ENCODE peak calls at places on chromosomes 7 and 10, in five cellular contexts. V, N, D, T and U are unnamed samples.

GRCh38 chr10:5940807-5941218 is 36.5 kb downstream of the IL15RA start:
- DNase-seq in D (no peak), T (no peak), N (no peak), V (no peak), U (no peak)

GRCh38 chr7:30912454-30912985 is 867 bp downstream of the AQP1 start:
- DNase-seq in T (no peak), D (no peak), V (no peak), N (no peak), U (no peak)

GRCh38 chr10:88032566-88032965 is 169.1 kb downstream of the PTEN start:
- DNase-seq in D (peak), T (no peak), V (no peak), N (no peak), U (no peak)

GRCh38 chr10:43233601-43234430 is 33.0 kb downstream of the RASGEF1A start:
- DNase-seq in T (no peak), D (no peak), V (peak), N (no peak), U (no peak)

GRCh38 chr10:79149662-79150443 is 81.1 kb downstream of the ZMIZ1 start:
- DNase-seq in D (peak), N (no peak), T (no peak), V (peak), U (no peak)

GRCh38 chr10:13865758-13866491 is 279.2 kb downstream of the PRPF18 start:
- DNase-seq in V (peak), D (peak), T (peak), N (peak), U (no peak)

GRCh38 chr10:70367195-70367796 is 15.1 kb downstream of the LRRC20 start:
- DNase-seq in V (no peak), N (no peak), D (peak), T (no peak), U (no peak)

GRCh38 chr7:24877790-24878311 is 102.1 kb downstream of the OSBPL3 start:
- DNase-seq in V (no peak), T (no peak), D (no peak), N (no peak), U (no peak)

GRCh38 chr7:158606671-158607424 is 19.2 kb upstream of the PTPRN2 start:
- DNase-seq in N (no peak), D (no peak), T (no peak), V (no peak), U (no peak)

GRCh38 chr7:57071-57470 is 135.3 kb upstream of the FAM20C start:
- DNase-seq in D (no peak), T (no peak), N (no peak), V (no peak), U (no peak)

GRCh38 chr10:101941871-101942270 is 98.3 kb upstream of the KCNIP2 start:
- DNase-seq in V (no peak), D (peak), N (no peak), T (no peak), U (no peak)

GRCh38 chr10:74084955-74085354 is 65.7 kb downstream of the AP3M1 start:
- DNase-seq in N (no peak), V (no peak), T (no peak), D (no peak), U (no peak)

GRCh38 chr7:2567663-2568238 is 9.0 kb downstream of the IQCE start:
- DNase-seq in D (peak), V (peak), T (peak), N (peak), U (no peak)

GRCh38 chr10:100755821-100756220 is 10.4 kb downstream of the PAX2 start:
- DNase-seq in N (no peak), D (no peak), T (no peak), V (no peak), U (no peak)

GRCh38 chr10:2938869-2939268 is 128.5 kb upstream of the PFKP start:
- DNase-seq in T (no peak), V (no peak), D (peak), N (no peak), U (no peak)

GRCh38 chr7:36084485-36085091 is 68.5 kb upstream of the EEPD1 start:
- DNase-seq in T (peak), V (peak), D (peak), N (peak), U (peak)

GRCh38 chr7:73423519-73424485 is 9.8 kb upstream of the FZD9 start:
- DNase-seq in D (peak), V (peak), T (no peak), N (no peak), U (peak)

GRCh38 chr10:100977436-100977835 is 8.1 kb downstream of the SEMA4G start:
- DNase-seq in V (no peak), T (no peak), D (no peak), N (no peak), U (no peak)

GRCh38 chr10:78754269-78755074 is 314.3 kb upstream of the ZMIZ1 start:
- DNase-seq in D (peak), T (no peak), V (no peak), N (no peak), U (no peak)

GRCh38 chr7:82467020-82467419 is 23.4 kb upstream of the CACNA2D1 start:
- DNase-seq in N (no peak), D (no peak), T (no peak), V (no peak), U (no peak)

GRCh38 chr10:75334720-75335119 is 66.8 kb downstream of the ZNF503 start:
- DNase-seq in T (no peak), D (no peak), V (no peak), N (no peak), U (no peak)

GRCh38 chr7:82430518-82431465 is 12.8 kb downstream of the CACNA2D1 start:
- DNase-seq in D (peak), T (no peak), N (no peak), V (no peak), U (no peak)

GRCh38 chr7:12764355-12765000 is 77.0 kb downstream of the ARL4A start:
- DNase-seq in T (no peak), V (no peak), N (no peak), D (no peak), U (peak)

GRCh38 chr7:109552017-109552416 is 982.3 kb downstream of the DNAJB9 start:
- DNase-seq in N (no peak), D (no peak), V (no peak), T (no peak), U (no peak)

GRCh38 chr10:97915761-97916160 is 66.1 kb downstream of the GOLGA7B start:
- DNase-seq in D (no peak), T (no peak), N (no peak), V (no peak), U (no peak)

GRCh38 chr7:106793015-106793651 is 71.9 kb upstream of the PIK3CG start:
- DNase-seq in N (no peak), T (no peak), D (peak), V (no peak), U (no peak)

GRCh38 chr7:81264116-81264515 is 345.3 kb upstream of the SEMA3C start:
- DNase-seq in V (no peak), N (no peak), D (no peak), T (no peak), U (no peak)

GRCh38 chr7:1949681-1950055 is 279.6 kb downstream of the ELFN1 start:
- DNase-seq in T (no peak), N (no peak), V (no peak), D (no peak), U (no peak)

GRCh38 chr7:150369740-150370501 is 1.3 kb downstream of the REPIN1 start:
- DNase-seq in N (no peak), V (no peak), D (peak), T (no peak), U (no peak)

GRCh38 chr10:90579602-90580242 is 278.1 kb downstream of the HTR7 start:
- DNase-seq in T (peak), D (peak), N (peak), V (peak), U (no peak)

GRCh38 chr7:134645935-134646334 is 718 bp upstream of the BPGM start:
- DNase-seq in T (no peak), N (peak), D (peak), V (no peak), U (no peak)

GRCh38 chr7:137539111-137539715 is 195.7 kb upstream of the PTN start:
- DNase-seq in D (peak), N (no peak), V (no peak), T (no peak), U (no peak)

GRCh38 chr10:93072713-93073538 is 767 bp upstream of the CYP26A1 start:
- DNase-seq in V (peak), D (no peak), N (no peak), T (no peak), U (no peak)

GRCh38 chr7:867001-867405 is 9.4 kb upstream of the GET4 start:
- DNase-seq in D (no peak), V (no peak), T (no peak), N (no peak), U (no peak)

GRCh38 chr7:115145512-115145911 is 223.6 kb downstream of the MDFIC start:
- DNase-seq in N (no peak), V (no peak), T (no peak), D (no peak), U (no peak)

GRCh38 chr7:10981317-10981716 is 7.6 kb downstream of the PHF14 start:
- DNase-seq in T (no peak), N (no peak), D (no peak), V (no peak), U (no peak)

GRCh38 chr7:150363872-150364271 is 4.8 kb upstream of the REPIN1 start:
- DNase-seq in T (no peak), N (no peak), D (no peak), V (no peak), U (no peak)

GRCh38 chr7:42029405-42029804 is 207.6 kb downstream of the GLI3 start:
- DNase-seq in N (no peak), T (no peak), D (no peak), V (no peak), U (no peak)

GRCh38 chr10:102431452-102432124 is 786 bp downstream of the CUEDC2 start:
- DNase-seq in V (no peak), T (no peak), D (peak), N (no peak), U (no peak)

DNA sequence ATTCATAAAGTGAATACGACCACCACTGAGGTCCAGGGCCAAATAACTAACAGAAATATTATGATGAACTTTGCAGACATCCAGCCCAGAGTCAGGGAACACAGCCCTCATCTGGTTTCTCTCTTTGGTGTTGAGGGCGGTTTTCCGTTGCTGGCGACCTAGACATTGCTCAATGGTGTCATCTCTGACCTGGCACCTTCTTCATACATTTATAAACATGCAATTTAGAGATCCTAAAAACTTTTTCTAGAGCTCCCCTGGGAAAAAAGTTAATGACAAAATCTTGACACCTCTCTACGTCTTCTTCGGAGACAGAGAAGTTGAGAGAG is 301 bp upstream of the TET1 start:
- DNase-seq in T (no peak), V (no peak), N (no peak), D (no peak), U (no peak)
- H3K23ac ChIP-seq in T (no peak), V (no peak), N (no peak), D (no peak), U (no peak)

GRCh38 chr10:19133992-19134391 is 85.4 kb downstream of the MALRD1 start:
- DNase-seq in V (no peak), D (no peak), N (no peak), T (no peak), U (no peak)
- H2BK12ac ChIP-seq in V (no peak), D (no peak), N (no peak), T (no peak), U (no peak)

GRCh38 chr10:68560916-68561691 is 967 bp downstream of the TET1 start:
- DNase-seq in D (peak), N (no peak), V (peak), T (no peak), U (peak)
- H3K23ac ChIP-seq in D (no peak), N (no peak), V (no peak), T (no peak), U (no peak)

GRCh38 chr10:45380903-45381610 is 7.0 kb downstream of the ALOX5 start:
- DNase-seq in D (no peak), V (no peak), T (no peak), N (peak), U (no peak)
- H2BK12ac ChIP-seq in D (no peak), V (no peak), T (no peak), N (no peak), U (no peak)

GRCh38 chr7:47380325-47381131 is 201.4 kb downstream of the TNS3 start:
- DNase-seq in N (peak), V (peak), D (peak), T (no peak), U (peak)
- H3K23ac ChIP-seq in N (no peak), V (no peak), D (no peak), T (no peak), U (no peak)

DNA sequence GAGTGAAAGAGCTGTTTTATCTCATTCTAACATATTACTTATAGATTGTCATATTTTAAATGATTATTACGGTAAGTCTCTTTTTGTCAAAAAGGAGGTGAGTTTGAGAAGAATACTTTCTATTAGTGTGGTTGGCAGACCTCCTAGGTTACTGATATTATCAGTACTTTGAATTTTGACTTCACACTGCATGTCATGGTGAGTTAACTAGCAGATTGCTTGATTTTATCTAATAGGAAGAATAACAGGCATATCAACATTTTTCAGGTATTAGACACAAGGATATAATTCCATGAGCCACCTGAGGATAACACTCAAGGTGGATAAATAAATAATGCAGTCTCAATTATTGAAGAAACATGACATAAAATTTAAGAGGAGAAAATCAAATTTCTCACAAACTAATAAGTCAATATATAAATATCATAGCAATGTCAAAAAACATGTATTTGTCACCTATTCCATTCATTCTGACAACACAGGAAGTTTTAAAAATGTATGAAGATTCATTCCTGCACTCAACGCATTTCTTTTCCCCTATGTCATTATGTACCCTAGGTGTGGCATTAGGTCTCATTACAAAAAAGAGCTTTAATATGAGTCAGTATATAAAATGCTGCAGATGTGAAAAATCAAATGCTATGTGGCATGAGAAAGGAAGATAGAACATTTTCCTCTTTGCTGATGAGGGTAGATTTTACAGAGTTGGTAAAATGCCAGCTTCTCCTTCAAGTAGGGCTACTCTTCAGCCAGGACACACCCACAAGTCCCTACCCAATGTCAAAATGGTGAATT is 1621.6 kb downstream of the REEP3 start:
- DNase-seq in D (no peak), N (no peak), V (no peak), T (no peak), U (no peak)
- H2BK12ac ChIP-seq in D (no peak), N (no peak), V (no peak), T (no peak), U (no peak)

GRCh38 chr7:92835851-92836488 is 403 bp downstream of the CDK6 start:
- DNase-seq in N (peak), V (no peak), T (no peak), D (peak), U (no peak)
- H3K23ac ChIP-seq in N (no peak), V (no peak), T (no peak), D (no peak), U (peak)

DNA sequence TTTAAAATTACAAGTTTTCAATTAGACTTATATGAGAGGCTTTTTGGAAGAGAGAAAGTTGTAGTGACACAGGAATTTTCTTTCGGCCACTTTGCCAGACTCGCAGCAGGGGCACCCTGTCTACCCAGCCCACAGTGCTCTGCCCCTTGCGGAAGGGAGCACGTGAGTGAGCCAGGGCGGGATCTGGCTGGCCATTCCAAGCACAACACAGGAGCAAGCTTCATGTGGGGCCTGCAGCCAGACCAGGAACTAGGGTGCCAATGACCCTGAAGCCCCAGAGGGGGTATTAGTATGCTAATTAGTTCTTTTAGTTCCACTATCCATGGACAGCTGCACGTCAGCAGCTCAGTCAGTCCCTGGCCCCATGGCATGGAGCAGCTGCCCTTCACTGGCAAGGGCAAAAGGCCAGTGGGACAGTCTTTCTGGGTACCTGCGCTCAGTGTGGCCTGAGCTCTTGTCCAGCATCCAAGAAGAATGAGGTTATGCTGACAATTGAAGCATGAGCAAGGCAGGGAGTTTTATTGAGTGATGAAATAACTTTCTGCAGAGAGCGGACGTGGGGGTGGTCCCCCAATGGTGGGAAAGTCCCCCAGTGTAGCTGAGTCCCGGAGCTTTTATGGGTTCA is 251.1 kb upstream of the CSTF2T start:
- DNase-seq in T (no peak), N (no peak), D (no peak), V (no peak), U (no peak)
- H2BK12ac ChIP-seq in T (no peak), N (no peak), D (no peak), V (no peak), U (no peak)